ENCODE peak calls at places on chromosomes 2 and 18, in ten cellular contexts. One of them, this sample, is unnamed.
A peak's percentile ranks its signal among the peaks of the same experiment; 100 is the strongest.

GRCh38 chr2:10410001-10410671 is 38.0 kb downstream of the ODC1 start:
- DNase-seq in GM23338: no peak
- DNase-seq in fibroblast of villous mesenchyme: no peak
- DNase-seq in endothelial cell: no peak
- DNase-seq in substantia nigra: no peak
- DNase-seq in memory B cell: peak; percentile 63
- DNase-seq in amygdala: no peak
- DNase-seq in fibroblast of mammary gland: no peak
- DNase-seq in GM19239: peak; percentile 58
- DNase-seq in NCI-H187 treated with DMSO at 0.1 percent for 48 hours: no peak
- DNase-seq in this sample: no peak

GRCh38 chr2:70935468-70936164 is at the start of gene ATP6V1B1:
- DNase-seq in GM23338: peak; percentile 59
- DNase-seq in fibroblast of villous mesenchyme: no peak
- DNase-seq in endothelial cell: no peak
- DNase-seq in substantia nigra: no peak
- DNase-seq in memory B cell: no peak
- DNase-seq in amygdala: no peak
- DNase-seq in fibroblast of mammary gland: no peak
- DNase-seq in GM19239: no peak
- DNase-seq in NCI-H187 treated with DMSO at 0.1 percent for 48 hours: peak; percentile 11
- DNase-seq in this sample: no peak

GRCh38 chr2:38850045-38850444 is 25.7 kb downstream of the DHX57 start:
- DNase-seq in GM23338: no peak
- DNase-seq in fibroblast of villous mesenchyme: no peak
- DNase-seq in endothelial cell: no peak
- DNase-seq in substantia nigra: no peak
- DNase-seq in memory B cell: no peak
- DNase-seq in amygdala: no peak
- DNase-seq in fibroblast of mammary gland: no peak
- DNase-seq in GM19239: no peak
- DNase-seq in NCI-H187 treated with DMSO at 0.1 percent for 48 hours: no peak
- DNase-seq in this sample: no peak

GRCh38 chr2:7730449-7730848 is 813.2 kb downstream of the RNF144A start:
- DNase-seq in GM23338: no peak
- DNase-seq in fibroblast of villous mesenchyme: no peak
- DNase-seq in endothelial cell: no peak
- DNase-seq in substantia nigra: no peak
- DNase-seq in memory B cell: no peak
- DNase-seq in amygdala: no peak
- DNase-seq in fibroblast of mammary gland: no peak
- DNase-seq in GM19239: no peak
- DNase-seq in NCI-H187 treated with DMSO at 0.1 percent for 48 hours: no peak
- DNase-seq in this sample: no peak

GRCh38 chr2:159118859-159119510 is 150.5 kb downstream of the TANC1 start:
- DNase-seq in GM23338: no peak
- DNase-seq in fibroblast of villous mesenchyme: no peak
- DNase-seq in endothelial cell: no peak
- DNase-seq in substantia nigra: no peak
- DNase-seq in memory B cell: no peak
- DNase-seq in amygdala: no peak
- DNase-seq in fibroblast of mammary gland: no peak
- DNase-seq in GM19239: no peak
- DNase-seq in NCI-H187 treated with DMSO at 0.1 percent for 48 hours: no peak
- DNase-seq in this sample: no peak

GRCh38 chr2:179106342-179107178 is 56.6 kb upstream of the CCDC141 start:
- DNase-seq in GM23338: no peak
- DNase-seq in fibroblast of villous mesenchyme: peak; percentile 83
- DNase-seq in endothelial cell: no peak
- DNase-seq in substantia nigra: no peak
- DNase-seq in memory B cell: no peak
- DNase-seq in amygdala: peak; percentile 3
- DNase-seq in fibroblast of mammary gland: peak; percentile 99
- DNase-seq in GM19239: no peak
- DNase-seq in NCI-H187 treated with DMSO at 0.1 percent for 48 hours: no peak
- DNase-seq in this sample: peak; percentile 48

GRCh38 chr2:168136392-168136977 is 110.9 kb downstream of the STK39 start:
- DNase-seq in GM23338: peak; percentile 59
- DNase-seq in fibroblast of villous mesenchyme: peak; percentile 67
- DNase-seq in endothelial cell: no peak
- DNase-seq in substantia nigra: no peak
- DNase-seq in memory B cell: no peak
- DNase-seq in amygdala: no peak
- DNase-seq in fibroblast of mammary gland: peak; percentile 66
- DNase-seq in GM19239: peak; percentile 3
- DNase-seq in NCI-H187 treated with DMSO at 0.1 percent for 48 hours: no peak
- DNase-seq in this sample: peak; percentile 21

GRCh38 chr2:144010096-144010495 is 509.8 kb downstream of the ZEB2 start:
- DNase-seq in GM23338: no peak
- DNase-seq in fibroblast of villous mesenchyme: no peak
- DNase-seq in endothelial cell: no peak
- DNase-seq in substantia nigra: no peak
- DNase-seq in memory B cell: no peak
- DNase-seq in amygdala: no peak
- DNase-seq in fibroblast of mammary gland: no peak
- DNase-seq in GM19239: no peak
- DNase-seq in NCI-H187 treated with DMSO at 0.1 percent for 48 hours: no peak
- DNase-seq in this sample: no peak

GRCh38 chr2:45850558-45850957 is 199.1 kb downstream of the PRKCE start:
- DNase-seq in GM23338: no peak
- DNase-seq in fibroblast of villous mesenchyme: no peak
- DNase-seq in endothelial cell: no peak
- DNase-seq in substantia nigra: no peak
- DNase-seq in memory B cell: no peak
- DNase-seq in amygdala: no peak
- DNase-seq in fibroblast of mammary gland: no peak
- DNase-seq in GM19239: no peak
- DNase-seq in NCI-H187 treated with DMSO at 0.1 percent for 48 hours: no peak
- DNase-seq in this sample: no peak

GRCh38 chr2:187842978-187843847 is 289.0 kb upstream of the TFPI start:
- DNase-seq in GM23338: peak; percentile 91
- DNase-seq in fibroblast of villous mesenchyme: peak; percentile 80
- DNase-seq in endothelial cell: peak; percentile 19
- DNase-seq in substantia nigra: no peak
- DNase-seq in memory B cell: no peak
- DNase-seq in amygdala: no peak
- DNase-seq in fibroblast of mammary gland: peak; percentile 76
- DNase-seq in GM19239: no peak
- DNase-seq in NCI-H187 treated with DMSO at 0.1 percent for 48 hours: no peak
- DNase-seq in this sample: peak; percentile 70

GRCh38 chr18:59464521-59464920 is 105.5 kb upstream of the LMAN1 start:
- DNase-seq in GM23338: no peak
- DNase-seq in fibroblast of villous mesenchyme: no peak
- DNase-seq in endothelial cell: no peak
- DNase-seq in substantia nigra: no peak
- DNase-seq in memory B cell: no peak
- DNase-seq in amygdala: no peak
- DNase-seq in fibroblast of mammary gland: no peak
- DNase-seq in GM19239: no peak
- DNase-seq in NCI-H187 treated with DMSO at 0.1 percent for 48 hours: no peak
- DNase-seq in this sample: no peak

GRCh38 chr18:79203017-79203605 is 133.9 kb downstream of the ATP9B start:
- DNase-seq in GM23338: no peak
- DNase-seq in fibroblast of villous mesenchyme: no peak
- DNase-seq in endothelial cell: no peak
- DNase-seq in substantia nigra: no peak
- DNase-seq in memory B cell: no peak
- DNase-seq in amygdala: no peak
- DNase-seq in fibroblast of mammary gland: peak; percentile 43
- DNase-seq in GM19239: no peak
- DNase-seq in NCI-H187 treated with DMSO at 0.1 percent for 48 hours: no peak
- DNase-seq in this sample: no peak

GRCh38 chr2:85978883-85979780 is 90.3 kb upstream of the ST3GAL5 start:
- DNase-seq in GM23338: no peak
- DNase-seq in fibroblast of villous mesenchyme: peak; percentile 21
- DNase-seq in endothelial cell: no peak
- DNase-seq in substantia nigra: no peak
- DNase-seq in memory B cell: no peak
- DNase-seq in amygdala: no peak
- DNase-seq in fibroblast of mammary gland: peak; percentile 70
- DNase-seq in GM19239: no peak
- DNase-seq in NCI-H187 treated with DMSO at 0.1 percent for 48 hours: no peak
- DNase-seq in this sample: no peak

GRCh38 chr2:33426666-33427231 is 49.7 kb upstream of the RASGRP3 start:
- DNase-seq in GM23338: no peak
- DNase-seq in fibroblast of villous mesenchyme: no peak
- DNase-seq in endothelial cell: no peak
- DNase-seq in substantia nigra: no peak
- DNase-seq in memory B cell: no peak
- DNase-seq in amygdala: no peak
- DNase-seq in fibroblast of mammary gland: peak; percentile 95
- DNase-seq in GM19239: no peak
- DNase-seq in NCI-H187 treated with DMSO at 0.1 percent for 48 hours: peak; percentile 11
- DNase-seq in this sample: no peak

GRCh38 chr2:106053116-106053515 is 141.0 kb downstream of the UXS1 start:
- DNase-seq in GM23338: no peak
- DNase-seq in fibroblast of villous mesenchyme: peak; percentile 18
- DNase-seq in endothelial cell: no peak
- DNase-seq in substantia nigra: no peak
- DNase-seq in memory B cell: no peak
- DNase-seq in amygdala: no peak
- DNase-seq in fibroblast of mammary gland: peak; percentile 48
- DNase-seq in GM19239: no peak
- DNase-seq in NCI-H187 treated with DMSO at 0.1 percent for 48 hours: no peak
- DNase-seq in this sample: no peak

GRCh38 chr2:88159955-88160415 is 10.2 kb upstream of the THNSL2 start:
- DNase-seq in GM23338: peak; percentile 89
- DNase-seq in fibroblast of villous mesenchyme: peak; percentile 76
- DNase-seq in endothelial cell: peak; percentile 58
- DNase-seq in substantia nigra: no peak
- DNase-seq in memory B cell: peak; percentile 38
- DNase-seq in amygdala: no peak
- DNase-seq in fibroblast of mammary gland: peak; percentile 76
- DNase-seq in GM19239: peak; percentile 41
- DNase-seq in NCI-H187 treated with DMSO at 0.1 percent for 48 hours: no peak
- DNase-seq in this sample: peak; percentile 78

GRCh38 chr2:224671731-224672130 is 44.4 kb downstream of the CCDC195 start:
- DNase-seq in GM23338: no peak
- DNase-seq in fibroblast of villous mesenchyme: no peak
- DNase-seq in endothelial cell: no peak
- DNase-seq in substantia nigra: no peak
- DNase-seq in memory B cell: no peak
- DNase-seq in amygdala: no peak
- DNase-seq in fibroblast of mammary gland: no peak
- DNase-seq in GM19239: no peak
- DNase-seq in NCI-H187 treated with DMSO at 0.1 percent for 48 hours: no peak
- DNase-seq in this sample: no peak

GRCh38 chr2:160491922-160492371 is 1.7 kb downstream of the RBMS1 start:
- DNase-seq in GM23338: peak; percentile 57
- DNase-seq in fibroblast of villous mesenchyme: peak; percentile 76
- DNase-seq in endothelial cell: peak; percentile 18
- DNase-seq in substantia nigra: no peak
- DNase-seq in memory B cell: no peak
- DNase-seq in amygdala: no peak
- DNase-seq in fibroblast of mammary gland: peak; percentile 75
- DNase-seq in GM19239: no peak
- DNase-seq in NCI-H187 treated with DMSO at 0.1 percent for 48 hours: no peak
- DNase-seq in this sample: no peak

This sample was measured in erythroblast.